ENCODE peak calls at places on chromosomes 5 and 9, in seven cellular contexts. V, G, P, C, D, X and S are unnamed samples.

GRCh38 chr5:91595436-91595835 is 212.3 kb upstream of the ARRDC3 start:
- DNase-seq in C (no peak), V (no peak), P (no peak), G (no peak), D (no peak), X (no peak), S (no peak)

GRCh38 chr9:128396970-128397613 is 23.6 kb upstream of the CERCAM start:
- DNase-seq in V (no peak), X (no peak), D (no peak), G (peak; percentile 35), P (no peak), C (no peak), S (no peak)

GRCh38 chr5:162607879-162608278 is 540.3 kb downstream of the GABRG2 start:
- DNase-seq in V (no peak), G (no peak), D (no peak), C (no peak), X (no peak), P (no peak), S (no peak)

GRCh38 chr5:98454904-98455303 is 318.6 kb upstream of the RGMB start:
- DNase-seq in G (no peak), V (peak; percentile 89), D (no peak), C (no peak), X (no peak), P (no peak), S (no peak)

GRCh38 chr5:125129151-125129806 is 382.8 kb upstream of the ZNF608 start:
- DNase-seq in D (no peak), C (no peak), P (no peak), X (no peak), G (no peak), V (no peak), S (no peak)

GRCh38 chr9:34519321-34520020 is 3.3 kb downstream of the ENHO start:
- DNase-seq in X (no peak), P (no peak), C (no peak), G (no peak), V (no peak), D (no peak), S (peak; percentile 33)

GRCh38 chr5:91214571-91214970 is 168.5 kb downstream of the ARRDC3 start:
- DNase-seq in P (no peak), G (no peak), D (no peak), C (no peak), V (no peak), X (no peak), S (no peak)

GRCh38 chr5:78523314-78524193 is 125.0 kb downstream of the LHFPL2 start:
- DNase-seq in D (no peak), X (no peak), P (no peak), G (no peak), V (no peak), C (peak; percentile 41), S (no peak)

GRCh38 chr9:104758974-104759373 is 5.0 kb upstream of the NIPSNAP3B start:
- DNase-seq in C (no peak), V (no peak), X (no peak), D (no peak), P (no peak), G (no peak), S (no peak)

GRCh38 chr9:87276851-87277251 is 220.8 kb upstream of the DAPK1 start:
- DNase-seq in P (no peak), X (no peak), D (no peak), G (no peak), V (no peak), C (no peak), S (no peak)

GRCh38 chr5:142601432-142601831 is 84.5 kb downstream of the FGF1 start:
- DNase-seq in C (no peak), D (no peak), P (no peak), G (no peak), X (no peak), V (no peak), S (no peak)

GRCh38 chr5:57783693-57784092 is 301.1 kb upstream of the ACTBL2 start:
- DNase-seq in X (no peak), G (no peak), C (no peak), V (no peak), P (no peak), D (no peak), S (no peak)

GRCh38 chr5:123496892-123497291 is 15.1 kb upstream of the CSNK1G3 start:
- DNase-seq in G (no peak), C (no peak), D (no peak), P (no peak), X (peak; percentile 19), V (no peak), S (no peak)

GRCh38 chr9:124791106-124791505 is 14.2 kb downstream of the OLFML2A start:
- DNase-seq in C (no peak), P (peak; percentile 11), X (no peak), G (no peak), V (no peak), D (no peak), S (no peak)

GRCh38 chr9:124790301-124790700 is 13.4 kb downstream of the OLFML2A start:
- DNase-seq in G (no peak), V (no peak), C (no peak), P (no peak), D (no peak), X (no peak), S (peak; percentile 21)

GRCh38 chr9:124794902-124795491 is 18.1 kb downstream of the OLFML2A start:
- DNase-seq in V (no peak), X (peak; percentile 46), D (peak; percentile 75), C (no peak), G (no peak), P (no peak), S (no peak)

GRCh38 chr9:124792257-124792975 is 15.5 kb downstream of the OLFML2A start:
- DNase-seq in G (no peak), C (no peak), V (no peak), D (no peak), X (no peak), P (no peak), S (no peak)

DNA sequence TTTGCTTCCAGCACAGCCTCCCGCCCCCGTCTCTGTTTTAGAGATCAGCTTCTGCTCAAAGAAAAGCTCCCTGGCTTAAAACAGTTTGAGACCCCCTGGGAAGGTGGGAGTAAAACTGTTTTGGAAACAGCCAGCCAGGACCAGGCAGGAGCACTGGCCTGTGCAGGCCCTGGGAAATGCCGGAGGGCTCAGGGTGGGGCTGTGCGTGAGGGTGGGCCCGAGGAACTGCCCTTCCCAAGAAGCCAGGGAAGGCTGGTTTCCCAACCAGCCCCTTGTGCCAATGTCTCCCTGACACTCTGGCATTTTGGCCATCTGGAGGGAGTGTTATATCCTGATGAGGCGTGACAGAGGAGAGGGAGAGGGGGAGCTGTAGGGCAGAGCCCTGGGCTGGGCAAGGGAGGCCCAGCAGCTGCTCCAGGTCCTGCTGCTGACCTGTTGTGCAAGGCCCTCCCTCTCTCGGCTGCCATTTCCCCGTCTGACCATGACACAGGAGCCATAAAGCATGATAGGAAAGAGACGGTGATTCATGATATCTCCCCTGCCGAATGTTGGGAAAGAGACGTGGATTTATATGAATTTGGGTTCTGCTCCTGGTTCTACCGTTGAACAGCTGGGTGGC is 16.2 kb downstream of the OLFML2A start:
- DNase-seq in V (peak; percentile 76), D (peak; percentile 86), G (peak; percentile 74), C (no peak), X (no peak), P (no peak), S (no peak)
- TF ChIP-seq CTCF in V (no peak), D (no peak), G (no peak), C (no peak), X (no peak), P (no peak), S (no peak)

DNA sequence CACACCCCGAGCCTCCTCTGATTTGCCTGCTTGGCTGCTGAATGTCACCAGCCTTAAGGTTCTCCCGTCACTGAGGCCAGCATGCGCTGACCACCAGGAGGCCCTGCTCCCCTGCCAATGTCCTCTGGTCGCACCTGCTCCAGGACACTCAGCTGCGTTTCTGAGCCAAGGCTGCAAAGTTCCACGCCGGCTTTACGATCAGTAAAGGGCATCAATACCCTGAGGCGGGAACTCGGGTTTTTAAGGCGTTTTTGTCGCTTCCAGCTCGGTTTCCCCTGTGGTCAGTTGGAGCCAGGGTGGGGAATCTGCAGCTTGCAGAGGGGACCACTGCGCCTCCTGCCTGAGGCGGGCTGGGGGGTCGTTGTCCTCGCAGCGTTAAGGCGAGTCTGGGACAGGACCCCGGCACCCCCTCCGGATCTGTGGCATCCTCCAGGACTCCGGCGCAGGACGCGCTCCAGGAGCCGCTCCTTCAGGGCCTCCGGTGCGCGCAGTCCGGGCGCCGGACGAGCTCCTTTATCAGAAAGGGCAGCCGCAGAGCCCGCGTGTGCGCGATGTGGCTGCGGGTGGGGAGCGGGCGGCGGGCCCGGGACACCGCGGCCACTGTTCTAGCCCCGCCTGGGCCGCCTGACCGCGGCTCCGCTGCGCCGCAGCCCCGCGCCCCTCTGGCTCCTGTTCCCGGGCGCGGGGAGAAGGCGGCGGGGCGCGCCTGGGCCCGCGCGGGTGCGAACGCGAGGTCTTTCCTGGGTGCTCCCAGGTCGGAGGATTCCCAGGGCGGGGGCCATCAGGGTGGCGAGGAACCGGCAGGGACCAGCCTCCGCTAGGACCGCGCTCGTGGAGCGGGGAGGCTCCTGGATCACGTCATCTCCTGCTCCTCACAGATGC is 24.2 kb upstream of the FLT4 start:
- DNase-seq in D (no peak), V (no peak), G (no peak), C (peak; percentile 64), P (no peak), X (no peak), S (no peak)
- H3K4me3 ChIP-seq in D (no peak overlapping the region), V (no peak overlapping the region), G (no peak overlapping the region), C (no peak overlapping the region), P (no peak overlapping the region), X (no peak overlapping the region), S (no peak overlapping the region)

DNA sequence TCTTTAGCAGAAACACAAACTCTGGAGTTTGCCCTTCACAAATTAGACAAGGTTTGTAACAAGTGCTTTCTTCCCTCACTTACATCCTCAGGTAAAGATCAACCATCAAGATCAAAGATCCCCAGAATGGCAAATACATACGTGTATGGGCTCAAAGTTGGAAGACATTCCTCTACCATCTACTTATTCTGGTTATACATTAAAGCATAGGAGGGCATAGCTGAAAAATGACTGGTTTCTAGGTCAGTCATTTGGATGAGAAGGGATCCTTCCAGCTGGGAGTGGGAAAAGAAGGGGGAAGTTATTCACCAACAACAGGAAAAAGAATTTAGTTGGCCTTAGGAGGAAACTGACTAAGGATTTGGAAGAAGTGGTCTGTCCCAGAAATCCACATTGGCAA is 1.9 kb downstream of the DAB2 start:
- DNase-seq in D (no peak), V (no peak), G (no peak), P (no peak), X (no peak), C (no peak), S (no peak)
- TF ChIP-seq CTCF in D (no peak), V (no peak), G (no peak), P (no peak), X (no peak), C (no peak), S (no peak)

DNA sequence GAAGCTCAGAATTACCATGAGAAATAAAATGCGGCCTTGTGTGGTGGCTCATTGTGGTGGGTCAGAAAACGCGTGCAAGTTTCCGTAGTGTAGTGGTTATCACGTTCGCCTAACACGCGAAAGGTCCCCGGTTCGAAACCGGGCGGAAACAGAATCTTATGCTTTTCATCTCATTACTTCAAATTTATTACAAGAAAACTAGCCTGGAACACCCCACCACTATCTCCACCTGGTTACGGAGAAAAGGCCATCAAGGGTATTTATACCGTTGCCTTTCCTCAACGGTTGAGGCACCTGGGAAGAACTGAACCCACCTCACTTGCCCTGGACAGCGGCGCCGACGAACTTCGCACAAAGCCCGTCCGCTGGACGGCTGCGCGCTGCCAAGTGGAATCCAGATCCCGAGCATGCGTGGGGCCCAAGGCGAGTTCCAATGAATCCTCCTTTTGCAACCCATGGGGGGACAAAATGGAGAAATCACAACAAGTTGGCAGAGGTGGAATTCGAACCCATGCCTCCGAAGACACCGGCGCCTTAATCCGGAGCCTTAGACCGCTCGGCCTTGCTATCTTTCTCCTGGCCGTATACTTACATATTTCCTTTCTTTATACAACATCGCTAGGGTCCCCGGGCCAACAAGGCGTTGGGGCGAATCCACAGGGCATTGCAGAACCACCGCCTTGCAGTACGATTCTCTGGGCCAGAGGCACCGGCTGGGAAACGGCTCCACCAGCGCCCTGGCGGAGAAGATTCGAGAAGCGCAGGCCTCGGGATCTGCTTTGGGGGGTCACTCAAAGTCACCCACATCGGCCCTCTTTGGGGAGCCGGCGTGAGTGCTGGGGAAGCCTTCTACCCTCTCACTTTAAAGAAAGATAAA is 16.9 kb downstream of the OR2V2 start:
- DNase-seq in P (no peak), D (no peak), X (no peak), V (no peak), G (no peak), C (no peak), S (no peak)
- H3K4me3 ChIP-seq in P (no peak overlapping the region), D (no peak overlapping the region), X (no peak overlapping the region), V (no peak overlapping the region), G (no peak overlapping the region), C (no peak overlapping the region), S (no peak overlapping the region)